ENCODE peak calls at places on chromosomes 5 and 9, in four cellular contexts. One of them, this sample, is unnamed.

GRCh38 chr5:175657593-175658271 is at the start of gene HRH2:
- DNase-seq in AG04450: no peak
- DNase-seq in stimulated activated CD8-positive, alpha-beta memory T cell treated with anti-CD3 and anti-CD28 coated beads, Interleukin-4, amount 100 ng/mL, for 1 hour: no peak
- DNase-seq in NCI-H1092 treated with DMSO at 0.1 percent for 48 hours: no peak
- DNase-seq in this sample: no peak

GRCh38 chr5:3104446-3105047 is 353.1 kb upstream of the IRX2 start:
- DNase-seq in AG04450: no peak
- DNase-seq in stimulated activated CD8-positive, alpha-beta memory T cell treated with anti-CD3 and anti-CD28 coated beads, Interleukin-4, amount 100 ng/mL, for 1 hour: no peak
- DNase-seq in NCI-H1092 treated with DMSO at 0.1 percent for 48 hours: no peak
- DNase-seq in this sample: no peak

GRCh38 chr5:50447940-50448339 is 6.9 kb upstream of the EMB start:
- DNase-seq in AG04450: no peak
- DNase-seq in stimulated activated CD8-positive, alpha-beta memory T cell treated with anti-CD3 and anti-CD28 coated beads, Interleukin-4, amount 100 ng/mL, for 1 hour: no peak
- DNase-seq in NCI-H1092 treated with DMSO at 0.1 percent for 48 hours: no peak
- DNase-seq in this sample: no peak

GRCh38 chr9:127847155-127847463 is 7.3 kb downstream of the ENG start:
- DNase-seq in AG04450: no peak
- DNase-seq in stimulated activated CD8-positive, alpha-beta memory T cell treated with anti-CD3 and anti-CD28 coated beads, Interleukin-4, amount 100 ng/mL, for 1 hour: no peak
- DNase-seq in NCI-H1092 treated with DMSO at 0.1 percent for 48 hours: no peak
- DNase-seq in this sample: no peak

GRCh38 chr9:84002344-84002743 is 21.7 kb downstream of the RMI1 start:
- DNase-seq in AG04450: no peak
- DNase-seq in stimulated activated CD8-positive, alpha-beta memory T cell treated with anti-CD3 and anti-CD28 coated beads, Interleukin-4, amount 100 ng/mL, for 1 hour: no peak
- DNase-seq in NCI-H1092 treated with DMSO at 0.1 percent for 48 hours: no peak
- DNase-seq in this sample: no peak

GRCh38 chr9:96251451-96251850 is 50.5 kb downstream of the HSD17B3 start:
- DNase-seq in AG04450: no peak
- DNase-seq in stimulated activated CD8-positive, alpha-beta memory T cell treated with anti-CD3 and anti-CD28 coated beads, Interleukin-4, amount 100 ng/mL, for 1 hour: no peak
- DNase-seq in NCI-H1092 treated with DMSO at 0.1 percent for 48 hours: no peak
- DNase-seq in this sample: no peak

GRCh38 chr9:6946583-6946982 is 188.8 kb downstream of the KDM4C start:
- DNase-seq in AG04450: no peak
- DNase-seq in stimulated activated CD8-positive, alpha-beta memory T cell treated with anti-CD3 and anti-CD28 coated beads, Interleukin-4, amount 100 ng/mL, for 1 hour: no peak
- DNase-seq in NCI-H1092 treated with DMSO at 0.1 percent for 48 hours: no peak
- DNase-seq in this sample: no peak

GRCh38 chr5:124402144-124402581 is 344.3 kb downstream of the ZNF608 start:
- DNase-seq in AG04450: no peak
- DNase-seq in stimulated activated CD8-positive, alpha-beta memory T cell treated with anti-CD3 and anti-CD28 coated beads, Interleukin-4, amount 100 ng/mL, for 1 hour: no peak
- DNase-seq in NCI-H1092 treated with DMSO at 0.1 percent for 48 hours: no peak
- DNase-seq in this sample: no peak

GRCh38 chr5:10503997-10504761 is 59.7 kb upstream of the ANKRD33B start:
- DNase-seq in AG04450: no peak
- DNase-seq in stimulated activated CD8-positive, alpha-beta memory T cell treated with anti-CD3 and anti-CD28 coated beads, Interleukin-4, amount 100 ng/mL, for 1 hour: no peak
- DNase-seq in NCI-H1092 treated with DMSO at 0.1 percent for 48 hours: no peak
- DNase-seq in this sample: no peak

GRCh38 chr5:32506251-32506661 is 61.7 kb upstream of the ZFR start:
- DNase-seq in AG04450: no peak
- DNase-seq in stimulated activated CD8-positive, alpha-beta memory T cell treated with anti-CD3 and anti-CD28 coated beads, Interleukin-4, amount 100 ng/mL, for 1 hour: no peak
- DNase-seq in NCI-H1092 treated with DMSO at 0.1 percent for 48 hours: peak; percentile 96
- DNase-seq in this sample: no peak

GRCh38 chr9:112233769-112234168 is 58.7 kb upstream of the SUSD1 start:
- DNase-seq in AG04450: peak; percentile 4
- DNase-seq in stimulated activated CD8-positive, alpha-beta memory T cell treated with anti-CD3 and anti-CD28 coated beads, Interleukin-4, amount 100 ng/mL, for 1 hour: no peak
- DNase-seq in NCI-H1092 treated with DMSO at 0.1 percent for 48 hours: no peak
- DNase-seq in this sample: no peak

GRCh38 chr5:179407191-179408175 is 62.2 kb upstream of the ADAMTS2 start:
- DNase-seq in AG04450: no peak
- DNase-seq in stimulated activated CD8-positive, alpha-beta memory T cell treated with anti-CD3 and anti-CD28 coated beads, Interleukin-4, amount 100 ng/mL, for 1 hour: no peak
- DNase-seq in NCI-H1092 treated with DMSO at 0.1 percent for 48 hours: no peak
- DNase-seq in this sample: no peak

GRCh38 chr5:157710887-157711286 is 20.3 kb upstream of the THG1L start:
- DNase-seq in AG04450: no peak
- DNase-seq in stimulated activated CD8-positive, alpha-beta memory T cell treated with anti-CD3 and anti-CD28 coated beads, Interleukin-4, amount 100 ng/mL, for 1 hour: no peak
- DNase-seq in NCI-H1092 treated with DMSO at 0.1 percent for 48 hours: no peak
- DNase-seq in this sample: no peak

GRCh38 chr5:132496631-132497487 is 6.3 kb upstream of the IRF1 start:
- DNase-seq in AG04450: peak; percentile 67
- DNase-seq in stimulated activated CD8-positive, alpha-beta memory T cell treated with anti-CD3 and anti-CD28 coated beads, Interleukin-4, amount 100 ng/mL, for 1 hour: no peak
- DNase-seq in NCI-H1092 treated with DMSO at 0.1 percent for 48 hours: no peak
- DNase-seq in this sample: no peak